ENCODE peak calls at places on chromosomes 2 and 18, in seven cellular contexts. N is epithelial cell of esophagus, Q is A673, O is AG04449, X is COLO829, M is HEK293T, E is non-pigmented ciliary epithelial cell. V is an unnamed sample.

GRCh38 chr2:193276988-193277387 is 1082.3 kb upstream of the TMEFF2 start:
- DNase-seq in N (no peak), Q (no peak), O (no peak), X (no peak), M (no peak), E (no peak), V (no peak)

GRCh38 chr2:71071681-71072398 is 3.4 kb downstream of the NAGK start:
- DNase-seq in N (peak), Q (no peak), O (no peak), X (no peak), M (no peak), E (no peak), V (peak)

GRCh38 chr2:201235865-201236811 is 24.2 kb upstream of the CASP8 start:
- DNase-seq in N (peak), Q (peak), O (peak), X (peak), M (peak), E (no peak), V (no peak)

GRCh38 chr18:77039196-77040140 is 93.1 kb downstream of the MBP start:
- DNase-seq in N (peak), Q (no peak), O (no peak), X (no peak), M (no peak), E (no peak), V (no peak)

GRCh38 chr2:98598781-98599428 is 9.4 kb downstream of the COA5 start:
- DNase-seq in N (peak), Q (no peak), O (no peak), X (no peak), M (no peak), E (peak), V (no peak)

GRCh38 chr2:64423303-64423702 is 30.7 kb upstream of the LGALSL start:
- DNase-seq in N (no peak), Q (no peak), O (no peak), X (no peak), M (no peak), E (no peak), V (no peak)

GRCh38 chr2:189874571-189875320 is 90.5 kb downstream of the PMS1 start:
- DNase-seq in N (no peak), Q (no peak), O (no peak), X (no peak), M (no peak), E (no peak), V (no peak)

GRCh38 chr2:29749843-29750242 is 171.5 kb downstream of the ALK start:
- DNase-seq in N (peak), Q (peak), O (no peak), X (no peak), M (no peak), E (no peak), V (no peak)

GRCh38 chr2:128304715-128305554 is 13.7 kb downstream of the HS6ST1 start:
- DNase-seq in N (peak), Q (peak), O (peak), X (no peak), M (peak), E (peak), V (no peak)

GRCh38 chr2:120932881-120933280 is 197.2 kb downstream of the GLI2 start:
- DNase-seq in N (no peak), Q (no peak), O (no peak), X (no peak), M (no peak), E (no peak), V (no peak)

GRCh38 chr2:160224060-160224459 is 24.0 kb upstream of the ITGB6 start:
- DNase-seq in N (peak), Q (peak), O (peak), X (peak), M (peak), E (peak), V (peak)

GRCh38 chr2:109719871-109720270 is 74.2 kb upstream of the RGPD5 start:
- DNase-seq in N (no peak), Q (no peak), O (no peak), X (no peak), M (no peak), E (no peak), V (no peak)

GRCh38 chr2:202718614-202719013 is 83.8 kb downstream of the FAM117B start:
- DNase-seq in N (peak), Q (peak), O (peak), X (peak), M (peak), E (no peak), V (no peak)

GRCh38 chr2:113754989-113755689 is 1.3 kb downstream of the SLC35F5 start:
- DNase-seq in N (peak), Q (no peak), O (no peak), X (no peak), M (peak), E (no peak), V (no peak)

GRCh38 chr2:223811757-223812156 is 25.6 kb downstream of the AP1S3 start:
- DNase-seq in N (no peak), Q (no peak), O (peak), X (no peak), M (no peak), E (no peak), V (no peak)

GRCh38 chr2:175135177-175135576 is 32.8 kb downstream of the ATF2 start:
- DNase-seq in N (no peak), Q (no peak), O (no peak), X (no peak), M (no peak), E (no peak), V (no peak)

GRCh38 chr18:3610188-3610708 is 160.3 kb downstream of the TGIF1 start:
- DNase-seq in N (no peak), Q (no peak), O (no peak), X (no peak), M (no peak), E (no peak), V (no peak)

GRCh38 chr2:75547345-75548035 is 13.2 kb downstream of the EVA1A start:
- DNase-seq in N (no peak), Q (no peak), O (no peak), X (peak), M (no peak), E (peak), V (no peak)

GRCh38 chr2:168894720-168895119 is 4.5 kb upstream of the SPC25 start:
- DNase-seq in N (no peak), Q (no peak), O (no peak), X (no peak), M (no peak), E (no peak), V (no peak)

GRCh38 chr2:106537711-106538275 is 50.6 kb downstream of the CD8B2 start:
- DNase-seq in N (no peak), Q (no peak), O (no peak), X (no peak), M (no peak), E (no peak), V (no peak)

GRCh38 chr18:35956226-35956625 is 16.3 kb upstream of the RMP24 start:
- DNase-seq in N (no peak), Q (no peak), O (no peak), X (no peak), M (no peak), E (no peak), V (no peak)

GRCh38 chr2:43689999-43690398 is 13.8 kb upstream of the C1GALT1C1L start:
- DNase-seq in N (peak), Q (no peak), O (no peak), X (no peak), M (no peak), E (no peak), V (no peak)

GRCh38 chr2:1487758-1488715 is 74.8 kb downstream of the TPO start:
- DNase-seq in N (no peak), Q (no peak), O (no peak), X (peak), M (no peak), E (no peak), V (no peak)

V was measured in activated T-helper 9 cell treated with anti-CD3 and anti-CD28 coated beads, Interleukin-2, amount 50 U/mL, for 16 hours.